ENCODE peak calls at places on chromosomes 3 and 15, in seven cellular contexts. Q, U, P, H, W, C and L are unnamed samples.

GRCh38 chr3:13505147-13506130 is 25.3 kb downstream of the HDAC11 start:
- DNase-seq in Q (no peak), U (no peak), P (no peak), H (no peak), W (no peak), C (peak; percentile 9), L (no peak)

GRCh38 chr3:25589104-25589782 is 75.5 kb downstream of the TOP2B start:
- DNase-seq in Q (no peak), U (no peak), P (no peak), H (no peak), W (no peak), C (no peak), L (no peak)

GRCh38 chr15:73364070-73364469 is 4.7 kb downstream of the HCN4 start:
- DNase-seq in Q (no peak), U (no peak), P (no peak), H (no peak), W (no peak), C (no peak), L (no peak)

GRCh38 chr3:151931171-151931570 is 57.7 kb downstream of the SUCNR1 start:
- DNase-seq in Q (no peak), U (no peak), P (no peak), H (peak; percentile 48), W (no peak), C (no peak), L (peak; percentile 27)

GRCh38 chr3:143207338-143207961 is 87.9 kb downstream of the CHST2 start:
- DNase-seq in Q (peak; percentile 27), U (no peak), P (no peak), H (peak; percentile 67), W (no peak), C (no peak), L (peak; percentile 12)

GRCh38 chr15:100766225-100767001 is 113.2 kb upstream of the ALDH1A3 start:
- DNase-seq in Q (no peak), U (no peak), P (no peak), H (no peak), W (no peak), C (peak; percentile 28), L (no peak)

GRCh38 chr15:96234109-96234892 is 96.2 kb upstream of the NR2F2 start:
- DNase-seq in Q (no peak), U (no peak), P (no peak), H (peak; percentile 51), W (no peak), C (no peak), L (peak; percentile 14)

GRCh38 chr15:58070801-58071418 is 5.4 kb upstream of the ALDH1A2 start:
- DNase-seq in Q (no peak), U (peak; percentile 44), P (peak; percentile 57), H (peak; percentile 43), W (peak; percentile 77), C (peak; percentile 53), L (no peak)

GRCh38 chr15:87420017-87420416 is 836.5 kb downstream of the NTRK3 start:
- DNase-seq in Q (no peak), U (no peak), P (no peak), H (no peak), W (no peak), C (no peak), L (no peak)

GRCh38 chr15:72800819-72801481 is 17.4 kb upstream of the ADPGK start:
- DNase-seq in Q (no peak), U (no peak), P (no peak), H (peak; percentile 65), W (no peak), C (no peak), L (no peak)

GRCh38 chr15:66703540-66703941 is 1.5 kb downstream of the SMAD6 start:
- DNase-seq in Q (no peak), U (peak; percentile 37), P (no peak), H (peak; percentile 55), W (peak; percentile 40), C (peak; percentile 57), L (no peak)

GRCh38 chr3:197224034-197224444 is 74.4 kb downstream of the DLG1 start:
- DNase-seq in Q (no peak), U (no peak), P (peak; percentile 32), H (peak; percentile 67), W (no peak), C (no peak), L (peak; percentile 28)

GRCh38 chr15:35545316-35545824 is 595 bp downstream of the DPH6 start:
- DNase-seq in Q (peak; percentile 37), U (peak; percentile 44), P (peak; percentile 21), H (peak; percentile 60), W (peak; percentile 76), C (peak; percentile 46), L (peak; percentile 20)

GRCh38 chr3:188269040-188269439 is 115.1 kb downstream of the LPP start:
- DNase-seq in Q (no peak), U (no peak), P (no peak), H (no peak), W (no peak), C (no peak), L (no peak)

GRCh38 chr3:188264231-188265213 is 110.6 kb downstream of the LPP start:
- DNase-seq in Q (no peak), U (no peak), P (no peak), H (peak; percentile 73), W (no peak), C (peak; percentile 32), L (no peak)

GRCh38 chr3:188267790-188268333 is 113.9 kb downstream of the LPP start:
- DNase-seq in Q (no peak), U (no peak), P (no peak), H (no peak), W (no peak), C (no peak), L (no peak)

GRCh38 chr3:188268336-188268735 is 114.4 kb downstream of the LPP start:
- DNase-seq in Q (no peak), U (no peak), P (no peak), H (no peak), W (no peak), C (no peak), L (no peak)

GRCh38 chr3:188266581-188267274 is 112.8 kb downstream of the LPP start:
- DNase-seq in Q (no peak), U (no peak), P (no peak), H (peak; percentile 86), W (peak; percentile 63), C (no peak), L (no peak)
- TF ChIP-seq POLR2A in Q (no peak), U (no peak), P (no peak), H (peak; percentile 28), W (no peak), C (peak; percentile 47), L (no peak)

GRCh38 chr3:48428088-48428862 is 1.6 kb downstream of the PLXNB1 start:
- DNase-seq in Q (no peak), U (no peak), P (no peak), H (no peak), W (no peak), C (peak; percentile 38), L (no peak)
- TF ChIP-seq POLR2A in Q (peak; percentile 31), U (no peak), P (no peak), H (no peak), W (no peak), C (no peak), L (no peak)

GRCh38 chr3:39143051-39143885 is 10.1 kb downstream of the CSRNP1 start:
- DNase-seq in Q (no peak), U (no peak), P (no peak), H (no peak), W (no peak), C (no peak), L (no peak)
- TF ChIP-seq POLR2A in Q (no peak), U (no peak), P (no peak), H (no peak), W (no peak), C (no peak), L (no peak)

GRCh38 chr15:24877174-24877573 is 77.6 kb upstream of the SNRPN start:
- DNase-seq in Q (no peak), U (no peak), P (no peak), H (peak; percentile 21), W (no peak), C (no peak), L (no peak)

GRCh38 chr15:24879492-24879891 is 75.3 kb upstream of the SNRPN start:
- DNase-seq in Q (no peak), U (no peak), P (no peak), H (no peak), W (no peak), C (no peak), L (no peak)

GRCh38 chr15:24880663-24881062 is 74.1 kb upstream of the SNRPN start:
- DNase-seq in Q (no peak), U (no peak), P (no peak), H (no peak), W (no peak), C (no peak), L (no peak)

DNA sequence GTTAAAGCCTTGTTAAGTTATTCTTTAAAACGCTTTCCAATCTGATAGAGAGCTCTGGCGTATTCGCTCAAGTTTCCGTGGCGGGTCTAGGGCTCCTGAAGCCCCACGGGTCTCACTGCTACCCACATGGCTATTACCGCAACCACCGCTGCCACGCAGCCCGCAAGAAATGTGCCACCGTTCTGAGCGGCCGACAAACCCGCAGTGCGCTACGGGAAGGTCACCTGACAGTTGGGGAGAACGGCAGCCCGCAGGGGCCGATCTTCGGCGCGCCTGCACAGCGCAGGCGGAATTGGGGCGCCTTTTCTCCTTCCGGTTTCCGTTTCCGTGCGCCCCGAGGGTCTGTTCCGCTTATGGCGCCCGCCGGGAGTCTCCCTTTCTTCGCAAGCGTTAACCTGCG is 76.6 kb upstream of the SNRPN start:
- DNase-seq in Q (no peak), U (peak; percentile 38), P (no peak), H (peak; percentile 61), W (peak; percentile 83), C (peak; percentile 47), L (no peak)
- TF ChIP-seq POLR2A in Q (no peak), U (no peak), P (no peak), H (no peak), W (no peak), C (no peak), L (no peak)

DNA sequence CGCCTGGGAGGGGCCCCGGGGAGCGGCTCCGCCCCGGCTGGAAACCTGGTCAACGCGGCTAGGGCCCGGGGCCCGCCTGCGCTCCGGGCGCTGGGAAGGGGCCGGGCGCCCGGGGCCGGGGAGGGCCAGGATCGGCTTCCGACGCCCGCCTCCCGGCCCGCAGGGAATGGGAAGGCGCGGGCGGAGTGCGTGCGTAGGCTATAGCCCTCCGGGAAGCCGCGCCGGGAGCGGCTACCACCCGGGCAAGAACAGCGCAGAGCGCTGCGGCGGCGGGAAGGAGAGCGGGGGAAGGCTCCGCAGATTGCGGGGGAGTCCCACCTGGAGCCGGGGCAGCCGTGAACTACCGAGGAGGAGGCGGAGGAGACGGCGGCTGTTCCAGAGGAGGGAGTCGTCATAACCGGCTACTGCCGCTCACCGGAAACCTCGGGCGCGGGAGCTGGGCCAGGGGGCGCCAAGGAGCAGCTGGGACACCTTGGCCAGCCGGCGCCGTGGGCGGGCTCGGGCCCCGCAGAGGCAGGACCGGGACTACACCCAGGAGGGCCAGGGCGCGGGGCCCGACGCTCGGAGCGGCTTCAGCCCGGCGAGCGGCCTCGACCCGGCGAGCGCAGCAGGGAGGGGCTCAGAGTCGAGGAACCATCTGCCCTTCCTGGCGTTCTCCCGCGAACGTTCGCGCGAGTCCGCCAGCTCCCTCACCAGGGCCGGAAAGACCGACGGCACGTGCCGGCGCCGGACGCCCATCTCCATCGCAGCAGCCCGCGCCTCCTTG is at the start of gene EOGT:
- DNase-seq in Q (peak; percentile 83), U (peak; percentile 91), P (peak; percentile 61), H (peak; percentile 82), W (peak; percentile 91), C (peak; percentile 92), L (peak; percentile 77)
- TF ChIP-seq POLR2A in Q (peak; percentile 47), U (peak; percentile 52), P (peak; percentile 36), H (peak; percentile 90), W (peak; percentile 12), C (peak; percentile 60), L (peak; percentile 39)